ENCODE peak calls at places on chromosome 7, in ten cellular contexts. I, Z, N, P, E, Y, R, L, C and F are unnamed samples.

GRCh38 chr7:131948434-131949053 is 392.1 kb upstream of the PODXL start:
- DNase-seq in R (no peak), C (no peak), P (no peak), I (no peak), Z (no peak), N (no peak), Y (no peak), L (peak; percentile 77), E (peak; percentile 29), F (no peak)

GRCh38 chr7:9013940-9014339 is 580.5 kb downstream of the NXPH1 start:
- DNase-seq in R (no peak), Z (no peak), N (no peak), L (no peak), E (no peak), P (no peak), I (no peak), C (no peak), Y (no peak), F (no peak)

GRCh38 chr7:30252885-30253795 is 31.3 kb upstream of the ZNRF2 start:
- DNase-seq in Z (peak; percentile 65), N (peak; percentile 72), P (peak; percentile 77), L (peak; percentile 71), R (no peak), I (peak; percentile 70), E (peak; percentile 66), C (no peak), Y (no peak), F (peak; percentile 50)

GRCh38 chr7:55052081-55052480 is 33.3 kb downstream of the EGFR start:
- DNase-seq in I (no peak), R (no peak), L (no peak), Y (no peak), N (no peak), C (no peak), E (no peak), Z (peak; percentile 42), P (no peak), F (no peak)

GRCh38 chr7:73974948-73975926 is 52.7 kb upstream of the ELN start:
- DNase-seq in E (no peak), Z (no peak), Y (no peak), L (peak; percentile 13), P (peak; percentile 31), C (no peak), I (no peak), R (no peak), N (peak; percentile 33), F (no peak)

GRCh38 chr7:134548877-134549276 is at the start of gene AKR1B15:
- DNase-seq in R (no peak), Z (peak; percentile 14), P (no peak), I (no peak), N (no peak), C (no peak), L (no peak), E (no peak), Y (no peak), F (no peak)

GRCh38 chr7:27925573-27926201 is 185.7 kb downstream of the TAX1BP1 start:
- DNase-seq in C (no peak), Z (no peak), I (no peak), R (no peak), E (no peak), Y (no peak), N (no peak), P (no peak), L (no peak), F (no peak)

GRCh38 chr7:18590744-18591340 is 95.3 kb downstream of the HDAC9 start:
- DNase-seq in Z (peak; percentile 83), E (no peak), N (no peak), I (no peak), Y (no peak), C (no peak), P (no peak), L (no peak), R (peak; percentile 27), F (no peak)

GRCh38 chr7:149732111-149732561 is 41.3 kb downstream of the ZNF467 start:
- DNase-seq in I (no peak), N (peak; percentile 52), Z (no peak), E (peak; percentile 64), R (no peak), C (no peak), Y (no peak), L (no peak), P (peak; percentile 42), F (no peak)

GRCh38 chr7:144709066-144709465 is 126.8 kb downstream of the TPK1 start:
- DNase-seq in R (no peak), N (no peak), Y (no peak), P (no peak), L (no peak), Z (no peak), I (no peak), C (no peak), E (no peak), F (no peak)

GRCh38 chr7:87344446-87344845 is 1.0 kb upstream of the CROT start:
- DNase-seq in E (no peak), Y (no peak), I (no peak), N (no peak), R (no peak), Z (no peak), P (no peak), L (no peak), C (no peak), F (no peak)

GRCh38 chr7:102004831-102005230 is 187.4 kb downstream of the CUX1 start:
- DNase-seq in E (no peak), P (no peak), I (no peak), N (no peak), L (no peak), Y (no peak), R (no peak), Z (no peak), C (no peak), F (no peak)

GRCh38 chr7:139494835-139495568 is 11.5 kb upstream of the KLRG2 start:
- DNase-seq in I (no peak), Y (no peak), Z (no peak), C (no peak), R (no peak), N (no peak), P (no peak), L (no peak), E (no peak), F (no peak)

GRCh38 chr7:136657332-136657942 is 211.0 kb upstream of the CHRM2 start:
- DNase-seq in I (no peak), Z (no peak), L (no peak), E (no peak), R (no peak), C (no peak), Y (no peak), P (no peak), N (no peak), F (no peak)

GRCh38 chr7:99997545-99998137 is 17.8 kb upstream of the ZKSCAN1 start:
- DNase-seq in R (no peak), Y (no peak), I (peak; percentile 78), E (peak; percentile 55), L (peak; percentile 57), Z (peak; percentile 56), C (no peak), N (peak; percentile 71), P (peak; percentile 68), F (peak; percentile 71)

GRCh38 chr7:82167568-82168314 is 275.8 kb downstream of the CACNA2D1 start:
- DNase-seq in Y (no peak), C (no peak), N (no peak), E (no peak), L (no peak), Z (peak; percentile 22), I (no peak), P (no peak), R (no peak), F (no peak)

GRCh38 chr7:82173400-82174021 is 270.1 kb downstream of the CACNA2D1 start:
- DNase-seq in C (no peak), I (no peak), L (no peak), N (no peak), E (no peak), Y (no peak), Z (no peak), P (no peak), R (no peak), F (no peak)

GRCh38 chr7:82175319-82175718 is 268.3 kb downstream of the CACNA2D1 start:
- DNase-seq in I (no peak), L (no peak), C (no peak), E (no peak), Z (no peak), R (no peak), Y (no peak), N (no peak), P (no peak), F (no peak)

GRCh38 chr7:82172017-82172416 is 271.6 kb downstream of the CACNA2D1 start:
- DNase-seq in E (no peak), R (no peak), P (no peak), L (no peak), N (no peak), C (no peak), I (no peak), Y (no peak), Z (peak; percentile 23), F (no peak)

GRCh38 chr7:82172896-82173295 is 270.7 kb downstream of the CACNA2D1 start:
- DNase-seq in I (no peak), P (no peak), Z (no peak), Y (no peak), L (no peak), N (no peak), E (no peak), R (no peak), C (no peak), F (no peak)
- TF ChIP-seq CTCF in I (no peak), P (no peak), Z (no peak), Y (no peak), L (no peak), N (no peak), E (no peak), R (no peak), C (no peak), F (no peak)

DNA sequence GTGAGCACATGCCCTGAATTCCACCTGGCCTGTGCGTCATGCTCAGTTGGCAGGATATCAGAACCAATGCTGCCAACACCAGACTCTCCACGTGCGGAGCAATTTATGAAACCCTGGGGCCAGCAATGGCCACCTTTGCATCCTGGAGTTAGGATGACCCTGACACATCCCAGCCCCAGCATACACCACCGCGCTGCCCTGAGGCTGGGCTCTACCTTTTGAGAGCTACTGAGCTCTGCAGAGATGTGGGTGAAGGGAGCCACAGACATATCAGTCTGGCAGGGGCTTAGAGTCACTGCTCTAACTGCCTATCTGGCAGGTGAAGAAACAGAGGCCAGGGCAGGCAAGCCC is 41.9 kb downstream of the SYPL1 start:
- DNase-seq in E (no peak), P (peak; percentile 65), N (peak; percentile 63), Y (peak; percentile 72), R (no peak), C (peak; percentile 79), L (no peak), I (no peak), Z (no peak), F (no peak)
- H3K4me1 ChIP-seq in E (peaks cover 81% of the 10 kb centered on the region), P (peaks cover 46% of the 10 kb centered on the region), N (peaks cover 30% of the 10 kb centered on the region), Y (peaks cover 97% of the 10 kb centered on the region), R (peaks cover 9% of the 10 kb centered on the region), C (peaks cover 76% of the 10 kb centered on the region), L (peaks cover 16% of the 10 kb centered on the region), I (peaks cover 68% of the 10 kb centered on the region), Z (peaks cover 13% of the 10 kb centered on the region), F (peaks cover 39% of the 10 kb centered on the region)

GRCh38 chr7:37352974-37353948 is 95.4 kb downstream of the ELMO1 start:
- DNase-seq in I (no peak), C (no peak), L (peak; percentile 29), Z (no peak), E (no peak), Y (no peak), P (no peak), R (peak; percentile 15), N (no peak), F (no peak)
- TF ChIP-seq CTCF in I (no peak), C (no peak), L (peak; percentile 16), Z (no peak), E (peak; percentile 14), Y (peak; percentile 19), P (peak; percentile 39), R (peak; percentile 48), N (no peak), F (peak; percentile 27)

GRCh38 chr7:103593691-103594090 is 147.7 kb upstream of the SLC26A5 start:
- DNase-seq in E (no peak), I (no peak), C (no peak), R (no peak), Y (no peak), N (no peak), P (no peak), Z (no peak), L (no peak), F (no peak)
- H3K4me1 ChIP-seq in E (no peaks in the 10 kb centered on the region), I (no peaks in the 10 kb centered on the region), C (no peaks in the 10 kb centered on the region), R (no peaks in the 10 kb centered on the region), Y (no peaks in the 10 kb centered on the region), N (no peaks in the 10 kb centered on the region), P (no peaks in the 10 kb centered on the region), Z (no peaks in the 10 kb centered on the region), L (no peaks in the 10 kb centered on the region), F (no peaks in the 10 kb centered on the region)